ENCODE peak calls at places on chromosome 10, in five cellular contexts. G is adrenal gland, R is neural progenitor cell, F is transverse colon, Z is upper lobe of right lung. E is an unnamed sample.
A peak's percentile ranks its signal among the peaks of the same experiment; 100 is the strongest.

GRCh38 chr10:50561816-50562215 is 61.9 kb downstream of the SGMS1 start:
- DNase-seq in G (no peak), R (no peak), F (no peak), Z (no peak), E (no peak)

GRCh38 chr10:43211030-43211429 is 55.8 kb downstream of the RASGEF1A start:
- DNase-seq in G (no peak), R (no peak), F (no peak), Z (peak; percentile 52), E (no peak)

GRCh38 chr10:28137907-28138880 is 139.3 kb upstream of the ODAD2 start:
- DNase-seq in G (no peak), R (no peak), F (no peak), Z (no peak), E (no peak)

GRCh38 chr10:3068968-3069737 is 1.8 kb downstream of the PFKP start:
- DNase-seq in G (no peak), R (peak; percentile 61), F (peak; percentile 28), Z (no peak), E (no peak)

GRCh38 chr10:47349941-47350371 is 1.8 kb downstream of the RBP3 start:
- DNase-seq in G (no peak), R (no peak), F (no peak), Z (no peak), E (no peak)

GRCh38 chr10:126090911-126091728 is 194.8 kb downstream of the FANK1 start:
- DNase-seq in G (peak; percentile 64), R (no peak), F (no peak), Z (no peak), E (no peak)

GRCh38 chr10:91883549-91884542 is 25.4 kb downstream of the FGFBP3 start:
- DNase-seq in G (no peak), R (peak; percentile 81), F (no peak), Z (no peak), E (no peak)

GRCh38 chr10:127013251-127013656 is 108.0 kb downstream of the DOCK1 start:
- DNase-seq in G (no peak), R (peak; percentile 17), F (peak; percentile 82), Z (no peak), E (no peak)

DNA sequence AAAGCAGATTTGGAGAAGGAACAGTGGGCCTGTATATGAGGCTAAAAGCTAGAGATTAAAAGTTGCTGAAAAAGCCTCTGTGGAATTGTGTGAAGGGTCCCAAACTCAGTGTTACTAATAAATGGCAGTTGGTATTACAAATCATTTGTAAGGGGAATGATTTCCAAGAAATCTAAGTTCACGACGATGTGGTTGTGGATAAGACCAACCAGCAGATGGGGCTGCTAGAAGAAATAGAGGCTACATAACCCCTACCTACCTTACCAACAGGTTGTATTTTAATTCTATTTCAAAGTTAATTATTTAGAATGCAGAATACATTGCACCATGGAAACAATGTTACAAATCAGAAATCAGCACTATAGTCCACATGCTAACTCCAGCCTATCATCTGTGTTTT is 377.1 kb downstream of the HPSE2 start:
- DNase-seq in G (no peak), R (peak; percentile 7), F (no peak), Z (no peak), E (no peak)
- TF ChIP-seq CTCF in G (no peak), R (peak; percentile 51), F (no peak), Z (no peak), E (peak; percentile 25)

DNA sequence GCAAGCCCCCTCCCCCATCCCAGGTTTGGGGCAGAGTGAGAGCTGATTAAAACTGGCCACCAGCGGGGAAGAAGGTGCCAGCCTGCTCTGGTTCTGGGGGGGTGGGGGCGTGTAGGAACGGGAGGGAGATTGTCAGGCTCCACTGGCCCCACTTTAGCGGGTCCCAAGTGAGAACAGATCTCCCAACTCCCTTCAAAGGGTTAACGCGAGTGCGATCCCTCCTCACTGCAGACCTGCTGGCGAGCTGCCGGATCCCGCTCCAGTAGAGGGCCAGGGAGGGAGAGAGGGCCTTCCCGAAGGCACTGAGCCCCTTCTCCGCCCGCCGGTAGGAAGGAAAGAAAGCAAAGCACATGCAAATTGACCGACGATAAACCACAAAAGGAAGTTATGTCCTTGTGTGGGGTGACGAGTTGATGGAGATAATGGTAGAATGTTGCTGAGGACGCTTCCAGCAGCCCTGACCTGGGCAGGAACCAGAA is 1.3 kb downstream of the NRG3 start:
- DNase-seq in G (no peak), R (peak; percentile 78), F (no peak), Z (peak; percentile 60), E (no peak)
- TF ChIP-seq CTCF in G (no peak), R (peak; percentile 28), F (no peak), Z (no peak), E (no peak)

GRCh38 chr10:78520737-78521430 is 487.2 kb downstream of the RPS24 start:
- DNase-seq in G (peak; percentile 20), R (peak; percentile 58), F (no peak), Z (no peak), E (peak; percentile 40)
- TF ChIP-seq CTCF in G (peak; percentile 19), R (peak; percentile 43), F (no peak), Z (no peak), E (peak; percentile 60)

GRCh38 chr10:60238408-60239100 is 151.1 kb downstream of the ANK3 start:
- DNase-seq in G (no peak), R (peak; percentile 37), F (no peak), Z (no peak), E (no peak)
- TF ChIP-seq CTCF in G (no peak), R (peak; percentile 48), F (no peak), Z (peak; percentile 6), E (no peak)

GRCh38 chr10:13612654-13613373 is 26.0 kb downstream of the PRPF18 start:
- DNase-seq in G (no peak), R (no peak), F (no peak), Z (no peak), E (no peak)

GRCh38 chr10:13615650-13616049 is 28.9 kb downstream of the PRPF18 start:
- DNase-seq in G (no peak), R (peak; percentile 48), F (no peak), Z (no peak), E (no peak)

GRCh38 chr10:13614530-13615332 is 28.0 kb downstream of the PRPF18 start:
- DNase-seq in G (no peak), R (peak; percentile 32), F (no peak), Z (no peak), E (no peak)

GRCh38 chr10:13617146-13617545 is 30.4 kb downstream of the PRPF18 start:
- DNase-seq in G (no peak), R (no peak), F (no peak), Z (no peak), E (no peak)

DNA sequence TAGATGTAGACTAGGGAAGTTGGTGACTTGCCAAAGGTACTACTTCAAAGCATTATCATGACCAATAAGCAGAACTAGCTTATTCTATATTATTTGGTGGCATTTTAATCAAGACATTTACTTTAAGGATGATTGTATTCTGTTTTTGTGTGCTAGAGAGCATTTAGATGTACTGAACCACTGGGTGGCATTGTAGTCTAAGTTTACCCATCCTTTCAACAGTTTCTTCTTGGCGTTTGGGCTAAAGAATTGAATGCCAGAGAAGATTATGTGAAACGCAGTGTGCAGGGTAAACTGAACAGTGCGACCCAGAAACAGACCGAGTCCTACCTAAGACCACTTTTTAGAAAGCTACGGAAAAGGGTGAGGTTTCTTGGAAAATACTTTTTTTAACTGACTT is 26.8 kb downstream of the PRPF18 start:
- DNase-seq in G (no peak), R (peak; percentile 68), F (no peak), Z (no peak), E (no peak)
- TF ChIP-seq CTCF in G (peak; percentile 25), R (peak; percentile 67), F (no peak), Z (peak; percentile 29), E (peak; percentile 72)

GRCh38 chr10:132169766-132170560 is 16.8 kb upstream of the DPYSL4 start:
- DNase-seq in G (no peak), R (no peak), F (no peak), Z (peak; percentile 56), E (no peak)
- TF ChIP-seq CTCF in G (no peak), R (no peak), F (no peak), Z (no peak), E (no peak)

GRCh38 chr10:75294031-75294437 is 58.3 kb upstream of the COMTD1 start:
- DNase-seq in G (no peak), R (no peak), F (no peak), Z (no peak), E (peak; percentile 51)

GRCh38 chr10:75295901-75296441 is 60.2 kb upstream of the COMTD1 start:
- DNase-seq in G (peak; percentile 25), R (no peak), F (no peak), Z (no peak), E (peak; percentile 60)

GRCh38 chr10:75293456-75293840 is 57.7 kb upstream of the COMTD1 start:
- DNase-seq in G (no peak), R (no peak), F (no peak), Z (no peak), E (peak; percentile 43)

GRCh38 chr10:75294518-75294865 is 58.7 kb upstream of the COMTD1 start:
- DNase-seq in G (peak; percentile 62), R (peak; percentile 18), F (no peak), Z (peak; percentile 76), E (no peak)

DNA sequence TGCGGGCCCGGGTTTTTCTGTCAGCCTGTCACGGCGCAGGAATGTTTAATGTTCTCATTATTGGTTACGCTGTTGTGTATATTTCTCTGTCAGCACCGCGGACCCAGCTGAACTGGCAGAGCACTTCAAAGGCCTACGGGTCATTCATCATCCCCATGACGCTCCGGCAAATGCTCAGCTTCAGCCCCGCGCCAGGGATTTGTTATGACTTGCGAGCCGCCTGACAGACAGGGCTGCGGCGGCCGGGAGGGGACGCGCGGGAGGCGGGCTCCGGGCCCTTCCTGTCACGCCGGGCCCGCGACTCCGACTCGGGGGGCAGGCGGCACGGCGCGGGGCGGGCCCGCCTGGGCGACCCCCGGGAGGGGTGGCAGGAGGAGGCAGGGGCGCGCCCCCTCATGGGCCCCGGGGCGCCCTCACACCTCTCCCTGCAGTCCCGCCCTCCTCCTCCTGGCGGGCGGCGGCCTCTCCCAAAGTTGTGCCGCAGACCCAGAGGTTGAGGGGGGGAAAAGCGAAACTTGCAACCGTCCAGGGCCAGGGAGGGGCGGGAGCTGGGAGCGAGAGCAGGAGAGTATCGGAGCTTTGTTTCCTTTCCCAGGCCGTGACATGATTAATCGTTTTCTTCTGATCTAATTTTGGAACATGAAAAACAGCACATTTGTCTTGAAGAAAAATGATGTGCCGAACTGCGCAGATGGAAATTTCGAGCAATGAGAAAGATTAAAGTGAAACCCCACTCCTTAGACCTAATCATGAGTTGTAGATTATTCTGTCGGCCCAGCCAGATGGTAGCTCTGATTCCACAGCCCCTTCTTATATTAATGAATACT is 59.3 kb upstream of the COMTD1 start:
- DNase-seq in G (peak; percentile 95), R (peak; percentile 77), F (peak; percentile 74), Z (peak; percentile 87), E (peak; percentile 89)
- TF ChIP-seq CTCF in G (peak; percentile 38), R (peak; percentile 45), F (peak; percentile 19), Z (peak; percentile 34), E (peak; percentile 68)

GRCh38 chr10:86261933-86262665 is 104.5 kb downstream of the GRID1 start:
- DNase-seq in G (no peak), R (peak; percentile 59), F (no peak), Z (peak; percentile 66), E (peak; percentile 56)
- TF ChIP-seq CTCF in G (peak; percentile 21), R (peak; percentile 55), F (no peak), Z (peak; percentile 33), E (peak; percentile 35)

E was measured in type B pancreatic cell.